ENCODE peak calls at places on chromosomes 1 and 21, in six cellular contexts. Y is H9, T is mesendoderm, H is H1, R is IMR-90, V is neuronal stem cell. I is an unnamed sample.

GRCh38 chr1:64126581-64126980 is 76.8 kb upstream of the UBE2U start:
- DNase-seq in V (no peak), T (no peak), H (no peak), R (no peak), Y (no peak), I (no peak)

GRCh38 chr21:27206368-27206982 is 239.6 kb upstream of the ADAMTS5 start:
- DNase-seq in R (peak; percentile 18), Y (peak; percentile 41), H (peak; percentile 56), V (no peak), T (peak; percentile 32), I (no peak)

GRCh38 chr1:244837597-244838258 is 2.3 kb downstream of the COX20 start:
- DNase-seq in H (no peak), V (no peak), T (no peak), Y (no peak), R (no peak), I (no peak)

GRCh38 chr1:44327679-44328491 is 27.2 kb downstream of the ERI3 start:
- DNase-seq in H (peak; percentile 25), T (peak; percentile 91), Y (peak; percentile 58), R (peak; percentile 100), V (no peak), I (peak; percentile 98)

GRCh38 chr1:80217377-80217986 is 1211.0 kb upstream of the ADGRL4 start:
- DNase-seq in V (peak; percentile 5), H (no peak), Y (no peak), T (peak; percentile 39), R (peak; percentile 71), I (peak; percentile 74)

GRCh38 chr1:113912594-113913311 is 7.6 kb downstream of the DCLRE1B start:
- DNase-seq in R (peak; percentile 88), T (no peak), Y (no peak), V (no peak), H (no peak), I (peak; percentile 59)

GRCh38 chr1:233394860-233395717 is 67.6 kb downstream of the MAP3K21 start:
- DNase-seq in R (peak; percentile 50), Y (no peak), H (no peak), T (peak; percentile 68), V (peak; percentile 31), I (peak; percentile 52)

GRCh38 chr1:187961895-187962294 is 1133.1 kb downstream of the PLA2G4A start:
- DNase-seq in R (no peak), H (no peak), T (peak; percentile 5), V (no peak), Y (no peak), I (no peak)

GRCh38 chr1:15948600-15949452 is 27.1 kb downstream of the ZBTB17 start:
- DNase-seq in H (no peak), V (no peak), Y (no peak), T (peak; percentile 58), R (peak; percentile 95), I (peak; percentile 98)

GRCh38 chr21:37871121-37871862 is 45.0 kb downstream of the KCNJ6 start:
- DNase-seq in Y (no peak), H (no peak), R (peak; percentile 91), V (no peak), T (no peak), I (peak; percentile 86)

GRCh38 chr1:181647314-181648035 is 164.2 kb downstream of the CACNA1E start:
- DNase-seq in R (no peak), Y (no peak), T (no peak), V (no peak), H (no peak), I (no peak)

GRCh38 chr1:17066530-17067426 is 12.9 kb upstream of the SDHB start:
- DNase-seq in R (no peak), T (no peak), H (no peak), V (no peak), Y (no peak), I (no peak)

GRCh38 chr1:203880606-203881005 is 19.2 kb downstream of the SNRPE start:
- DNase-seq in R (no peak), Y (no peak), H (no peak), V (no peak), T (no peak), I (no peak)

GRCh38 chr1:39272791-39273071 is 68.2 kb downstream of the MACF1 start:
- DNase-seq in V (no peak), H (no peak), R (no peak), T (no peak), Y (no peak), I (no peak)

GRCh38 chr1:1764876-1765478 is 13.3 kb downstream of the NADK start:
- DNase-seq in V (no peak), Y (no peak), R (no peak), T (no peak), H (no peak), I (no peak)

GRCh38 chr21:43719748-43720538 is 1.0 kb downstream of the PDXK start:
- DNase-seq in H (no peak), T (no peak), Y (peak; percentile 34), V (no peak), R (no peak), I (peak; percentile 31)

GRCh38 chr1:74733616-74734484 is 898 bp downstream of the TYW3 start:
- DNase-seq in V (peak; percentile 54), R (peak; percentile 77), T (peak; percentile 87), Y (no peak), H (no peak), I (peak; percentile 72)

GRCh38 chr1:111832521-111833155 is 76.9 kb downstream of the DDX20 start:
- DNase-seq in Y (no peak), H (no peak), V (no peak), T (no peak), R (no peak), I (no peak)

GRCh38 chr1:154749078-154749760 is 120.9 kb downstream of the KCNN3 start:
- DNase-seq in R (peak; percentile 23), T (no peak), Y (no peak), V (no peak), H (no peak), I (peak; percentile 62)

GRCh38 chr21:31191553-31191952 is 152.5 kb downstream of the TIAM1 start:
- DNase-seq in T (no peak), H (no peak), Y (no peak), V (no peak), R (peak; percentile 6), I (no peak)

GRCh38 chr1:60173006-60173405 is 99.4 kb upstream of the C1orf87 start:
- DNase-seq in Y (no peak), V (no peak), R (no peak), T (no peak), H (no peak), I (no peak)

GRCh38 chr1:102897537-102897936 is 210.8 kb downstream of the COL11A1 start:
- DNase-seq in Y (no peak), T (no peak), V (no peak), H (no peak), R (peak; percentile 75), I (peak; percentile 66)

GRCh38 chr1:203351037-203351625 is at the start of gene FMOD:
- DNase-seq in Y (peak; percentile 62), V (no peak), T (peak; percentile 80), H (no peak), R (peak; percentile 46), I (peak; percentile 24)

GRCh38 chr1:244735404-244735803 is 82.5 kb downstream of the DESI2 start:
- DNase-seq in Y (peak; percentile 58), V (no peak), H (no peak), T (peak; percentile 22), R (peak; percentile 20), I (no peak)

GRCh38 chr1:158998781-158999161 is 10.9 kb upstream of the IFI16 start:
- DNase-seq in T (peak; percentile 68), V (peak; percentile 65), Y (no peak), H (no peak), R (peak; percentile 61), I (peak; percentile 72)

GRCh38 chr1:27037518-27037917 is 24.9 kb upstream of the TENT5B start:
- DNase-seq in T (no peak), Y (no peak), H (no peak), V (no peak), R (no peak), I (no peak)
- H2BK15ac ChIP-seq in T (no peak overlapping the region), Y (no peak overlapping the region), H (no peak overlapping the region), V (no peak overlapping the region), R (no peak overlapping the region), I (no peak overlapping the region)

GRCh38 chr1:199373139-199373538 is 654.4 kb upstream of the NR5A2 start:
- DNase-seq in T (no peak), H (no peak), Y (no peak), V (no peak), R (no peak), I (no peak)
- H2BK15ac ChIP-seq in T (no peak overlapping the region), H (no peak overlapping the region), Y (no peak overlapping the region), V (no peak overlapping the region), R (no peak overlapping the region), I (no peak overlapping the region)

GRCh38 chr1:185265314-185265713 is 51.7 kb downstream of the IVNS1ABP start:
- DNase-seq in H (no peak), V (no peak), R (no peak), T (no peak), Y (no peak), I (no peak)

GRCh38 chr1:185260611-185261010 is 56.4 kb downstream of the IVNS1ABP start:
- DNase-seq in V (no peak), H (no peak), T (no peak), Y (no peak), R (peak; percentile 11), I (no peak)

GRCh38 chr1:185263780-185264179 is 53.3 kb downstream of the IVNS1ABP start:
- DNase-seq in Y (no peak), H (no peak), V (no peak), R (no peak), T (no peak), I (no peak)

GRCh38 chr1:185262151-185262550 is 54.9 kb downstream of the IVNS1ABP start:
- DNase-seq in V (no peak), H (no peak), T (no peak), Y (no peak), R (no peak), I (no peak)

GRCh38 chr1:185263292-185263691 is 53.8 kb downstream of the IVNS1ABP start:
- DNase-seq in T (no peak), R (no peak), Y (no peak), H (no peak), V (no peak), I (no peak)
- H2BK15ac ChIP-seq in T (no peak overlapping the region), R (no peak overlapping the region), Y (no peak overlapping the region), H (no peak overlapping the region), V (no peak overlapping the region), I (no peak overlapping the region)

GRCh38 chr1:176768532-176768931 is 305.6 kb downstream of the PAPPA2 start:
- DNase-seq in H (no peak), R (no peak), V (no peak), T (no peak), Y (no peak), I (no peak)

GRCh38 chr1:176766779-176767178 is 303.8 kb downstream of the PAPPA2 start:
- DNase-seq in H (no peak), R (no peak), Y (no peak), T (no peak), V (no peak), I (no peak)

GRCh38 chr1:176773038-176773437 is 310.1 kb downstream of the PAPPA2 start:
- DNase-seq in R (no peak), V (no peak), Y (no peak), H (no peak), T (no peak), I (no peak)

GRCh38 chr1:176767714-176768136 is 304.8 kb downstream of the PAPPA2 start:
- DNase-seq in R (no peak), H (no peak), Y (no peak), V (no peak), T (no peak), I (no peak)

DNA sequence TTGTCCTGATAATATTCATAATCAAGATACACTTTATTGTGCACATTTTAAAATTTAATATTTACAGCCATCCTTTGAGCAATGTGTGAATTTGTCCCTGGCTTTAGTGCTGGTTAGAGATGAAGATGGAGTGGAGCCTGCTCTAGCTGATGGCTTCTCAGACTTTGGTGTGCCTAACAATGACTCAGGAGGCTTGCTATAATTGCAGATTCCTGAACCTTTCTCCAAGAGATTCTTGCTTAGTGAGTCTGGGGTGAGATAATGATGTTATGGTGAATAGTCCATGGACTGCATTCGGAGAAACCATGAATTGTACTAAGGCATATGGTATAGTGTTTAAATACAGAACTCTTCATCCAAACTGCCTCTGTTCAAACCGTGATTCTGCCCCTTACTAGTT is 307.1 kb downstream of the PAPPA2 start:
- DNase-seq in V (no peak), H (no peak), R (no peak), T (no peak), Y (no peak), I (no peak)
- H2BK15ac ChIP-seq in V (no peak overlapping the region), H (no peak overlapping the region), R (no peak overlapping the region), T (no peak overlapping the region), Y (no peak overlapping the region), I (no peak overlapping the region)

I was measured in mesenchymal stem cell.